ENCODE peak calls at places on chromosomes 3 and 15, in six cellular contexts. G, X, I, N, M and Z are unnamed samples. For H3K4me1, the result is how much of the 10 kb centered on the place peaks cover.

GRCh38 chr3:61194892-61195538 is 56.2 kb downstream of the FHIT start:
- DNase-seq in G (no peak), X (no peak), I (no peak), N (no peak), M (no peak), Z (peak)

GRCh38 chr15:62502451-62502850 is 337.4 kb upstream of the C2CD4B start:
- DNase-seq in G (no peak), X (no peak), I (no peak), N (no peak), M (no peak), Z (no peak)

GRCh38 chr3:116863842-116864626 is 154.5 kb downstream of the TUSC7 start:
- DNase-seq in G (no peak), X (peak), I (peak), N (no peak), M (no peak), Z (peak)

GRCh38 chr3:71048948-71049347 is 534.6 kb downstream of the FOXP1 start:
- DNase-seq in G (peak), X (no peak), I (peak), N (no peak), M (no peak), Z (peak)

GRCh38 chr3:128320551-128321340 is 145.9 kb downstream of the DNAJB8 start:
- DNase-seq in G (no peak), X (no peak), I (no peak), N (no peak), M (no peak), Z (no peak)

GRCh38 chr3:149453140-149453805 is 21.2 kb upstream of the TM4SF4 start:
- DNase-seq in G (no peak), X (no peak), I (no peak), N (no peak), M (no peak), Z (no peak)

GRCh38 chr15:87702270-87702669 is 554.3 kb downstream of the NTRK3 start:
- DNase-seq in G (no peak), X (no peak), I (no peak), N (no peak), M (no peak), Z (no peak)

GRCh38 chr3:176951144-176951543 is 246.1 kb downstream of the TBL1XR1 start:
- DNase-seq in G (peak), X (no peak), I (no peak), N (peak), M (peak), Z (no peak)

GRCh38 chr3:180181387-180181786 is 144.7 kb upstream of the PEX5L start:
- DNase-seq in G (no peak), X (no peak), I (no peak), N (no peak), M (no peak), Z (no peak)

GRCh38 chr15:89068325-89068784 is 19.9 kb upstream of the ABHD2 start:
- DNase-seq in G (no peak), X (peak), I (no peak), N (peak), M (no peak), Z (no peak)

GRCh38 chr3:134353831-134354611 is 20.2 kb downstream of the AMOTL2 start:
- DNase-seq in G (peak), X (no peak), I (no peak), N (peak), M (no peak), Z (peak)

GRCh38 chr15:81160312-81161214 is 26.5 kb downstream of the CFAP161 start:
- DNase-seq in G (peak), X (no peak), I (peak), N (peak), M (no peak), Z (no peak)

GRCh38 chr3:128081846-128082245 is 29.6 kb downstream of the SEC61A1 start:
- DNase-seq in G (no peak), X (no peak), I (no peak), N (no peak), M (no peak), Z (peak)

GRCh38 chr3:129469026-129469425 is 29.0 kb downstream of the IFT122 start:
- DNase-seq in G (no peak), X (no peak), I (peak), N (peak), M (no peak), Z (peak)

GRCh38 chr15:67161412-67161811 is 93.0 kb downstream of the AAGAB start:
- DNase-seq in G (no peak), X (no peak), I (no peak), N (no peak), M (no peak), Z (no peak)

GRCh38 chr3:119315600-119316312 is 21.6 kb downstream of the ARHGAP31 start:
- DNase-seq in G (no peak), X (no peak), I (no peak), N (no peak), M (no peak), Z (no peak)

GRCh38 chr3:158781859-158782258 is 20.0 kb upstream of the MFSD1 start:
- DNase-seq in G (no peak), X (no peak), I (no peak), N (no peak), M (no peak), Z (no peak)

GRCh38 chr3:148269816-148270215 is 427.9 kb upstream of the AGTR1 start:
- DNase-seq in G (no peak), X (no peak), I (no peak), N (no peak), M (no peak), Z (no peak)

GRCh38 chr15:72070817-72071447 is 47.0 kb downstream of the MYO9A start:
- DNase-seq in G (no peak), X (no peak), I (no peak), N (no peak), M (no peak), Z (no peak)

GRCh38 chr3:39234705-39235104 is 42.3 kb upstream of the XIRP1 start:
- DNase-seq in G (no peak), X (no peak), I (no peak), N (no peak), M (no peak), Z (peak)

GRCh38 chr3:16140116-16140893 is 34.2 kb upstream of the GALNT15 start:
- DNase-seq in G (no peak), X (no peak), I (peak), N (peak), M (peak), Z (no peak)

GRCh38 chr15:98562361-98562791 is 86.0 kb upstream of the IGF1R start:
- DNase-seq in G (no peak), X (no peak), I (no peak), N (no peak), M (no peak), Z (no peak)

DNA sequence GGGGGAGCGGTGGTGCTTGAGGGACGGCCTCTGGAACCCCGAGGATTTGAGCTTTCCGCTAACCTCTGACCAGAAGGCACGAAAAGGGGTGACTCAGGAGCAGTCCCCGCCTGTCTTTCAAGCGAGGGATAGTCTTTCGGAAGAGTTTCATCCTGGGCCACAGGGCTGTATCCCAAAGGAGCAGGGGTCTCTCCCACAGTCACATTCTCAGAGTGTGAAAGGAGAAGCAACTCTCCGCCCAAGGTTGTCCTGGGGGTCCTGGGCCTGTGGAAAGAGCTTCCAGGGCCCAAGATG is 1.4 kb upstream of the DUSP7 start:
- DNase-seq in G (no peak), X (no peak), I (no peak), N (no peak), M (no peak), Z (no peak)
- H3K27ac ChIP-seq in G (peak), X (no peak), I (no peak), N (peak), M (peak), Z (peak)

GRCh38 chr3:101131767-101132166 is 138.5 kb upstream of the ABI3BP start:
- DNase-seq in G (no peak), X (no peak), I (no peak), N (no peak), M (no peak), Z (no peak)

GRCh38 chr3:101138817-101139216 is 145.6 kb upstream of the ABI3BP start:
- DNase-seq in G (no peak), X (no peak), I (no peak), N (no peak), M (no peak), Z (no peak)

GRCh38 chr3:101128786-101129185 is 135.6 kb upstream of the ABI3BP start:
- DNase-seq in G (no peak), X (no peak), I (peak), N (no peak), M (no peak), Z (peak)

GRCh38 chr3:101134331-101134730 is 141.1 kb upstream of the ABI3BP start:
- DNase-seq in G (no peak), X (no peak), I (no peak), N (no peak), M (no peak), Z (no peak)

GRCh38 chr3:101133638-101134037 is 140.4 kb upstream of the ABI3BP start:
- DNase-seq in G (no peak), X (no peak), I (no peak), N (no peak), M (no peak), Z (peak)
- H3K4me1 ChIP-seq in G (under half), X (under half), I (under half), N (under half), M (under half), Z (under half)

GRCh38 chr3:175445741-175446140 is 586.6 kb downstream of the NAALADL2 start:
- DNase-seq in G (no peak), X (no peak), I (no peak), N (no peak), M (no peak), Z (no peak)

DNA sequence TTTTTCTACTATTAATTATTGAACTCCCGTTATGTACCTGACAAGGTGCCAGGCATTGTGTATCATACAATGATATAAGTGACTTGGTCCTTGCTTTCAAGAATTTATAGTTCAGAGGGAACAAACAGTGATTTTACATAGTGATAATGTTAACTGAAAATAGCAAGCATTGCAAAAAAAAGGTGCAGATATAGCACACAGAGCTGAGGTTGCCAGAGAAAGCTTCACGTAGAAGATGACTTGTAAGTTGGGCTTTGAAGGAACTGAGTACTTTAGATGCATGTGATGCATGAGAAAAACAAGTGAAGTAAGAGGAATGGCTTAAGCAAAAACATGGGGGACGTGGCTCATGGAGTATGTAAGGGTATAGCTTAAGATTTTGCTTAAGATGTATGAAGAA is 584.5 kb downstream of the NAALADL2 start:
- DNase-seq in G (no peak), X (no peak), I (no peak), N (no peak), M (no peak), Z (no peak)
- H3K4me3 ChIP-seq in G (no peak), X (no peak), I (no peak), N (no peak), M (no peak), Z (no peak)

GRCh38 chr15:40082195-40082868 is 26.3 kb downstream of the BMF start:
- DNase-seq in G (no peak), X (no peak), I (peak), N (peak), M (no peak), Z (peak)
- H3K27ac ChIP-seq in G (peak), X (peak), I (peak), N (peak), M (no peak), Z (peak)

GRCh38 chr15:45646220-45646619 is 11.4 kb downstream of the SQOR start:
- DNase-seq in G (no peak), X (no peak), I (no peak), N (no peak), M (no peak), Z (no peak)
- H3K4me1 ChIP-seq in G (under half), X (under half), I (under half), N (under half), M (half or more), Z (under half)

DNA sequence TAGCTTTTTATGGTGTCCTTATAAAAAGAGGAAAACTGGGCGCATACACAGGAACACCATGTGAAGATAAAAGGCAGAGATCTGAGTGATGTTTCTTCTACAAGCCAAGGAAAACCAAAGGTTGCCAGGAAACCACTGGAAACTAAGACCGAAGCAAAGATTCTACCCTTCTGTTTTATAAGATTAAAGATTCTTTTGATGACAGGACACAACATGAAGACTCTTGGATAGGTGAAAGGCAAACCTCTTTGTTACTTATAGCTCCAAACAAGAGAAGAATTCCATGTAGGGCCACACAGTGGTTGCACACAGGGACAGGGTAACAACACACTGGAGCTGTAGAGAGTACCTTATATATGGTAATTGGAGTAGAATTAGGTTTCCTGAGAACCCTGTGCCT is at the start of gene CD200R1L:
- DNase-seq in G (no peak), X (no peak), I (no peak), N (no peak), M (no peak), Z (no peak)
- H3K4me3 ChIP-seq in G (no peak), X (no peak), I (no peak), N (no peak), M (no peak), Z (no peak)

GRCh38 chr15:68543546-68544008 is 35.2 kb upstream of the CORO2B start:
- DNase-seq in G (peak), X (no peak), I (no peak), N (peak), M (no peak), Z (no peak)

GRCh38 chr15:68546318-68546717 is 32.5 kb upstream of the CORO2B start:
- DNase-seq in G (no peak), X (no peak), I (no peak), N (no peak), M (no peak), Z (no peak)

GRCh38 chr15:68542348-68542747 is 36.4 kb upstream of the CORO2B start:
- DNase-seq in G (no peak), X (no peak), I (no peak), N (no peak), M (no peak), Z (no peak)

GRCh38 chr15:68541743-68542142 is 37.0 kb upstream of the CORO2B start:
- DNase-seq in G (no peak), X (no peak), I (no peak), N (no peak), M (no peak), Z (no peak)

DNA sequence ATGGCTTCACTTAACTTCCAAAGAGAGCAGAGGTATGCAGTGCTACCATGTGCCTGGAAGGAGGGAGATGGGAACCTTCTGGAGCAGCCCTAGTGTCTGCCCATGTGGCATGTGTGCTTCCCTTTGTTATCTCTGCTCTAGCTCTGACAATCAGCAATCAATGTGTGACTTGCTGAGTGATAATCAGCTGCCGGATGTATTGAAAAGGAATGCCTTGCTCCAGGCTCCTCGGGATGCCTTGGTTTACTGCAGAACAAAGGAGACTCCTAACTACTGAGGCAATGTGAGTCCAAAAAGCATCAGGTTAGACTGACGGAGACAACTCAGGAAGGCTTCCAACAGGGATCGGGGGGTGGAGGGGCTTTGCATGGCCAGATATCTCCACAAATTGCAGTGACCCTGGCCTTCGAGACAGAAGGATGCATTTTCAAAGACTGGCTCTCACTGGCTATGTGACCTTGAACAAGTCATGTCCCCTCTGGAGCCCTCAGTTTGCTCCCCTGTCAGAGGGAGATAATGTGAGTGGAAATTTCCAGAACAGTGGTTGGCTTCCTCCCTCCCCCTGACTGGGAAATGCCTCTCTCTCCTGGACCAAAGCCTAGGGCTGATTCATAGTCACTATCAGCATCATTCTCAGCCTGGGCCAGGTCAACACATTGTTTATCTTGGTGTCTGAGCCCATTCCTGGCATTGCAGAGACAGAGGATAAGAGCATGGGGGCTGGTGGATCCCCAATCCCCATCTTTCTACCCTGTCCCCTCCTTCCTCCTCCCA is 35.8 kb upstream of the CORO2B start:
- DNase-seq in G (peak), X (no peak), I (peak), N (peak), M (peak), Z (no peak)
- H3K27ac ChIP-seq in G (peak), X (no peak), I (peak), N (peak), M (peak), Z (no peak)

GRCh38 chr3:111809196-111809595 is 49.9 kb upstream of the PHLDB2 start:
- DNase-seq in G (no peak), X (no peak), I (no peak), N (no peak), M (no peak), Z (no peak)
- H3K4me1 ChIP-seq in G (under half), X (under half), I (under half), N (under half), M (under half), Z (under half)

GRCh38 chr15:52010633-52011595 is 8.1 kb upstream of the MAPK6 start:
- DNase-seq in G (no peak), X (peak), I (no peak), N (no peak), M (no peak), Z (no peak)
- H3K4me3 ChIP-seq in G (no peak), X (no peak), I (no peak), N (no peak), M (no peak), Z (no peak)

DNA sequence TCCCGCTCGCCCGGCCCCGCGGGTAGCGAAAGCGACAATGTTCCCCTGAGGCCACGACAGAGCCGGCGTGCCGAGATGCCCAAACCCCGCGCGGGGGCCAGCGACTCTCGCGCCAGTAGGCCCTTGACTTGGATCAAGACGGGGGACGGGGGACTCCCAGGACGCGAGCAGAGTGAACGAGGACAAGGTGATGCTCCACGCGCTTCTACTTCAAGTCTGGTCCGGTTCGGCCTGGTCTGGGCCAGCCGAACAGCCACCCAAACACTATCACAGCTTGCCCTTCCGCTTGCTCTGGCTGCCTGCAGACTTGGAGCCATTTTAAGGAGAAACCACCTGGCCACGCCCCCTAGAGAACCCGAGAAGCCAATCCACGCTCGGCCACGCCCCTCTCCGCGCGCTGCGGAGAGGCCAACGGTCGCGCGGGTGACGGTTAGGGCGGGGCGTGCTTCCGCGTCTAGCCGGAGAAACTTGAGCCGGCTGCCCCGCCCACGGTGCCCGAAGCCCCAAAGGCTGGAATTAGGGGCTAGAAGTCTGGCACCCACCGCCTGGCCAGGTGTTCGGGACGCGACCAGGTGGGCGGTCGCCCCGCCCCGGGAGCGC is 608 bp upstream of the NDUFAF3 start:
- DNase-seq in G (peak), X (peak), I (peak), N (peak), M (peak), Z (peak)
- H3K27ac ChIP-seq in G (peak), X (peak), I (peak), N (peak), M (peak), Z (peak)